ENCODE peak calls at places on chromosomes 12 and 14, in five cellular contexts. Y is fibroblast of the aortic adventitia, D is PC-3, H is fibroblast of pulmonary artery, T is lower lobe of right lung. X is an unnamed sample.

GRCh38 chr14:78319826-78320635 is 149.9 kb downstream of the NRXN3 start:
- DNase-seq in Y (no peak), D (no peak), H (no peak), T (no peak), X (peak; percentile 11)

GRCh38 chr12:47504775-47505446 is 200.9 kb downstream of the RPAP3 start:
- DNase-seq in Y (peak; percentile 87), D (peak; percentile 52), H (peak; percentile 42), T (no peak), X (peak; percentile 58)

GRCh38 chr12:24911284-24911791 is 37.6 kb downstream of the BCAT1 start:
- DNase-seq in Y (peak; percentile 79), D (no peak), H (peak; percentile 53), T (no peak), X (peak; percentile 83)

GRCh38 chr14:79111963-79112362 is 941.8 kb downstream of the NRXN3 start:
- DNase-seq in Y (no peak), D (no peak), H (no peak), T (no peak), X (peak; percentile 4)

GRCh38 chr14:61584258-61584657 is 111.1 kb upstream of the HIF1A start:
- DNase-seq in Y (peak; percentile 72), D (peak; percentile 63), H (peak; percentile 72), T (no peak), X (peak; percentile 92)

GRCh38 chr14:61965030-61965745 is 203.0 kb downstream of the SNAPC1 start:
- DNase-seq in Y (peak; percentile 59), D (peak; percentile 87), H (peak; percentile 74), T (no peak), X (peak; percentile 64)

GRCh38 chr12:130031571-130032189 is 127.9 kb upstream of the TMEM132D start:
- DNase-seq in Y (no peak), D (peak; percentile 62), H (peak; percentile 17), T (peak; percentile 56), X (peak; percentile 26)

GRCh38 chr14:71554323-71554722 is 377.9 kb upstream of the RGS6 start:
- DNase-seq in Y (no peak), D (no peak), H (no peak), T (no peak), X (no peak)

GRCh38 chr14:76152333-76152681 is 585 bp downstream of the GPATCH2L start:
- DNase-seq in Y (peak; percentile 79), D (peak; percentile 80), H (peak; percentile 84), T (peak; percentile 72), X (peak; percentile 85)

GRCh38 chr12:72346331-72346944 is 74.3 kb downstream of the TRHDE start:
- DNase-seq in Y (peak; percentile 63), D (peak; percentile 93), H (peak; percentile 81), T (no peak), X (peak; percentile 61)

GRCh38 chr12:19529933-19530630 is 90.8 kb downstream of the AEBP2 start:
- DNase-seq in Y (peak; percentile 53), D (peak; percentile 19), H (peak; percentile 63), T (no peak), X (peak; percentile 53)

GRCh38 chr14:30957813-30958370 is 67.6 kb upstream of the AP4S1 start:
- DNase-seq in Y (no peak), D (no peak), H (no peak), T (no peak), X (no peak)

GRCh38 chr14:55116246-55117030 is 12.6 kb upstream of the LGALS3 start:
- DNase-seq in Y (no peak), D (no peak), H (no peak), T (no peak), X (no peak)

DNA sequence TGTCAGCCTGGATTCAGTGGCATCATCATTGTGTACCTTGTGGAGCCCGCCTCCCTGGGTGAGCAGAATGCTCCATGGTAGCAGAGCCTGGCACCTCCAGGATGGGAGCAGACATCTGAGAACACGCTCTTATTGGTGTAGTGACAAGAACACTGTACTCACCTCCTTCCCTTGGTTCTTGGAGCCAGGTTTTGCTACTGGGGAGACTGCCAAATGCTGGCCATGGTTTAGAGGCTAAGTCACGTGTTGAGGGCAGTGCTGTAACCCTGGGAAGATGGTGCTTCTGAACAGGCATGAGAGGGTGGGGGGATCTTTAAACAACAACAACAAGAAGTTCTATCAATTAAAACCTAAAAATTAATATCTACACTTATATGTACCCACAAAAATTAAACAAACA is 47.6 kb upstream of the ASPG start:
- DNase-seq in Y (no peak), D (no peak), H (no peak), T (no peak), X (peak; percentile 6)
- H3K4me3 ChIP-seq in Y (no peak overlapping the region), D (no peak overlapping the region), H (no peak overlapping the region), T (no peak overlapping the region), X (no peak overlapping the region)

DNA sequence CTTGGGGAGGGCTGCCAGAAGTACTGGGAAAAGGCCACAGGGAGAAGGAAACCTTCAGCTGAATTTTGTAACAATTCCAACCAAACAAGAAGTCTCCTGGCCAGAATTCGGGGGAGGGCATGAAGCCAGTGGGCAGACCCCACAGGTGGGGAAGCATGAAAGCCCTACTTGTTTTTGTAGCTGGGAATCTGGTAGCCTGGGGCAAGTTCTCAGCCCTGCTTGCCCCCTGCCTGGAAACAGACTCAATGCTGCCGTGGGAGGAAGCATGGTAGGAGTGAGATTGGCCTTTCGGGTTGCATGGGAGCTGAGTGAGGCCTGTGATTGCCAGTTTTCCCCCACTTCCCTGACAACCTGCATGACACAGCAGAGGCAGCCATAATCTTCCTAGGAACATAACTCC is 259.2 kb upstream of the RMST start:
- DNase-seq in Y (no peak), D (no peak), H (no peak), T (no peak), X (no peak)
- TF ChIP-seq CTCF in Y (no peak), D (no peak), H (no peak), T (no peak), X (no peak)

GRCh38 chr12:3882396-3882795 is 9.2 kb upstream of the PARP11 start:
- DNase-seq in Y (no peak), D (no peak), H (no peak), T (no peak), X (no peak)

GRCh38 chr12:3885179-3886094 is 12.2 kb upstream of the PARP11 start:
- DNase-seq in Y (peak; percentile 75), D (peak; percentile 40), H (peak; percentile 72), T (no peak), X (peak; percentile 63)

GRCh38 chr12:3881208-3881980 is 8.2 kb upstream of the PARP11 start:
- DNase-seq in Y (no peak), D (no peak), H (no peak), T (no peak), X (no peak)

GRCh38 chr12:3882896-3883564 is 9.8 kb upstream of the PARP11 start:
- DNase-seq in Y (peak; percentile 22), D (peak; percentile 9), H (peak; percentile 36), T (no peak), X (peak; percentile 31)

DNA sequence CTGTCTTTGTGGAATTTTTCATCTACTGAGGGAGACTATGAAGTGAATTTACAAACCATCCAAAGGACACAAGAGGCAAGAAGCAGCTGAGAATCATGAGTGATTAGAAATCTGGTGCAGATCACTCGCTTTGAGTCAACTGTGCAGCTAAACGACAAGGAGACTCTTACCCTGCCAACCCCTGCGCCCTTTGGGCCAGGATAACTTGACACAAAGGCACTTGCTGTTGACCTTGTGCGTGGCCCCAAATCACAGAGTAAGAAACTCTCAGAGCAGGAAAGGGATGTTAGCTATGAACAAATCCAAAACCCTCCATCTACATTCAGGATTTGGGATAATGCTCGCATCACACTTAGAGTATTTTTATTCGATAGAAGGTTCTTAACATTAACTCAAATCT is 11.5 kb upstream of the PARP11 start:
- DNase-seq in Y (no peak), D (no peak), H (no peak), T (no peak), X (no peak)
- H3K4me3 ChIP-seq in Y (peak overlapping the region; percentile 77), D (no peak overlapping the region), H (no peak overlapping the region), T (no peak overlapping the region), X (no peak overlapping the region)

DNA sequence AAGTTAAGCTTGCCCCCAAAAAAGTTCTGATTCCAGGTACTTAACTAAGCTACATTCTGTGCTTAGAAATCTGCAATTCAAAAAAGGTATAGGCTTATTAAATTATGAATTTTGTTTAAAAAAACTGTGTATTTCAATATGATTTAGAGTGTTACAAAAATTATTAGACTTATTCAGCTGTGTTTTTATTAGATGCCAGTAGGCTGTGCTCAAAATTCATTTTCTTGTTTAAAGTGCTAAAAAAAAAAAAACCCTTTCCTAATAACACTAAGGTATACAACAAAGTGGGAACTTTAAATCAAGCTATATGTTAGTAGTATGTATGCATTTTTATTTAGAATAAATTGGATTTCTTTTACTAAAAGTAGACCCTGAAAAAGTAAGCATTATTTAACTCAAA is 25.0 kb downstream of the LRRC9 start:
- DNase-seq in Y (no peak), D (no peak), H (no peak), T (no peak), X (no peak)
- TF ChIP-seq CTCF in Y (no peak), D (peak; percentile 52), H (no peak), T (no peak), X (no peak)

GRCh38 chr12:57455374-57456144 is 452 bp downstream of the INHBE start:
- DNase-seq in Y (no peak), D (no peak), H (no peak), T (no peak), X (no peak)
- H3K4me3 ChIP-seq in Y (peak overlapping the region; percentile 35), D (no peak overlapping the region), H (no peak overlapping the region), T (no peak overlapping the region), X (no peak overlapping the region)

GRCh38 chr12:100138048-100138907 is 4.4 kb downstream of the BLTP3B start:
- DNase-seq in Y (peak; percentile 24), D (peak; percentile 45), H (peak; percentile 34), T (no peak), X (peak; percentile 29)
- TF ChIP-seq CTCF in Y (peak; percentile 41), D (peak; percentile 80), H (peak; percentile 50), T (no peak), X (peak; percentile 44)

DNA sequence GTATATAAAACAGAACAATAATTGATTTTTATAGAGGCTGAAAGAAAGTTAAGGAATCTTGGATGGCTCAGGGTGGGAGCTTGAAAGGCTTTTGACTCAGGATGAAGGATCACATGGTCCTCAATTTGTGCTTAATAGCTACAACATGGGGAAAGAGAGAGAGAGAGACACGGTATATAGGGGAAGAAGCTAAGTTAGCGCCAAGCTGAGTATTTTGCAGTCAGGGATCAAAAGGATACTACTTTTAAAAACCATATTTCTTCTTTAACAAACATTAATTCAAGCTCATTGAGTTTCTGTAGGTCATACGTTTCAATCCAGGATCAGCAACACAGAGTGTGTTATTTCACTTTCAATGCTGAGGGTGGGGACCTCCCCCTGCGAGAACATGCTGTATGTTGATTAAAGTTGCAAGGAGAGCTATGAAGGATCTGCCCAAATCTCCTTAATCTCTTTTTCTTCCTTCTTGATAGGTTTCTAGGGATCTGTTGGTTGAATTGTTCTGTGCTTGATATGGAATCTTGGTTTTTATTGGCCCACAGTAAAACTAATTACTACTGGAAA is 133.1 kb upstream of the NUDT4 start:
- DNase-seq in Y (no peak), D (no peak), H (no peak), T (no peak), X (no peak)
- H3K4me3 ChIP-seq in Y (no peak overlapping the region), D (no peak overlapping the region), H (no peak overlapping the region), T (no peak overlapping the region), X (no peak overlapping the region)

X was measured in fibroblast of mammary gland.